ENCODE peak calls at places on chromosomes 6 and 20, in eight cellular contexts. E, B, L, F, V, I, Q and O are unnamed samples.

GRCh38 chr6:17703256-17703694 is 3.5 kb downstream of the NUP153 start:
- DNase-seq in E (no peak), B (no peak), L (no peak), F (peak), V (no peak), I (peak), Q (no peak), O (no peak)

GRCh38 chr6:40997256-40997957 is 41.6 kb downstream of the UNC5CL start:
- DNase-seq in E (peak), B (no peak), L (peak), F (peak), V (no peak), I (no peak), Q (peak), O (no peak)

GRCh38 chr20:64250027-64250426 is 5.5 kb upstream of the PCMTD2 start:
- DNase-seq in E (no peak), B (no peak), L (no peak), F (no peak), V (no peak), I (no peak), Q (no peak), O (no peak)

GRCh38 chr20:58017237-58017969 is 211.1 kb downstream of the ANKRD60 start:
- DNase-seq in E (peak), B (peak), L (peak), F (peak), V (no peak), I (peak), Q (peak), O (peak)

GRCh38 chr20:2873010-2873746 is at the start of gene PTPRA:
- DNase-seq in E (peak), B (no peak), L (peak), F (peak), V (peak), I (peak), Q (peak), O (peak)

GRCh38 chr20:22466447-22467171 is 117.8 kb downstream of the FOXA2 start:
- DNase-seq in E (no peak), B (no peak), L (no peak), F (no peak), V (no peak), I (no peak), Q (no peak), O (no peak)

GRCh38 chr6:98995116-98995515 is 47.4 kb upstream of the FBXL4 start:
- DNase-seq in E (no peak), B (no peak), L (no peak), F (no peak), V (no peak), I (no peak), Q (no peak), O (no peak)

GRCh38 chr20:13857304-13857703 is 72.5 kb downstream of the NDUFAF5 start:
- DNase-seq in E (no peak), B (no peak), L (no peak), F (no peak), V (no peak), I (peak), Q (no peak), O (no peak)

GRCh38 chr6:109373762-109374161 is 8.5 kb downstream of the CD164 start:
- DNase-seq in E (no peak), B (no peak), L (no peak), F (no peak), V (no peak), I (no peak), Q (no peak), O (no peak)

GRCh38 chr6:79607000-79607399 is 24.1 kb upstream of the SH3BGRL2 start:
- DNase-seq in E (no peak), B (no peak), L (no peak), F (peak), V (no peak), I (no peak), Q (no peak), O (no peak)

GRCh38 chr20:44407402-44408184 is 52.1 kb downstream of the HNF4A start:
- DNase-seq in E (peak), B (no peak), L (peak), F (no peak), V (no peak), I (no peak), Q (peak), O (peak)

GRCh38 chr6:21533678-21534077 is 59.9 kb upstream of the SOX4 start:
- DNase-seq in E (no peak), B (no peak), L (no peak), F (no peak), V (no peak), I (no peak), Q (no peak), O (no peak)

GRCh38 chr6:108945686-108946158 is 97.5 kb downstream of the ARMC2 start:
- DNase-seq in E (no peak), B (no peak), L (peak), F (no peak), V (no peak), I (no peak), Q (peak), O (peak)

GRCh38 chr6:44072959-44073611 is 54.2 kb downstream of the MRPL14 start:
- DNase-seq in E (no peak), B (no peak), L (peak), F (peak), V (peak), I (no peak), Q (peak), O (peak)

GRCh38 chr6:26222587-26222986 is 135.4 kb downstream of the HFE start:
- DNase-seq in E (no peak), B (no peak), L (no peak), F (no peak), V (no peak), I (no peak), Q (no peak), O (no peak)

DNA sequence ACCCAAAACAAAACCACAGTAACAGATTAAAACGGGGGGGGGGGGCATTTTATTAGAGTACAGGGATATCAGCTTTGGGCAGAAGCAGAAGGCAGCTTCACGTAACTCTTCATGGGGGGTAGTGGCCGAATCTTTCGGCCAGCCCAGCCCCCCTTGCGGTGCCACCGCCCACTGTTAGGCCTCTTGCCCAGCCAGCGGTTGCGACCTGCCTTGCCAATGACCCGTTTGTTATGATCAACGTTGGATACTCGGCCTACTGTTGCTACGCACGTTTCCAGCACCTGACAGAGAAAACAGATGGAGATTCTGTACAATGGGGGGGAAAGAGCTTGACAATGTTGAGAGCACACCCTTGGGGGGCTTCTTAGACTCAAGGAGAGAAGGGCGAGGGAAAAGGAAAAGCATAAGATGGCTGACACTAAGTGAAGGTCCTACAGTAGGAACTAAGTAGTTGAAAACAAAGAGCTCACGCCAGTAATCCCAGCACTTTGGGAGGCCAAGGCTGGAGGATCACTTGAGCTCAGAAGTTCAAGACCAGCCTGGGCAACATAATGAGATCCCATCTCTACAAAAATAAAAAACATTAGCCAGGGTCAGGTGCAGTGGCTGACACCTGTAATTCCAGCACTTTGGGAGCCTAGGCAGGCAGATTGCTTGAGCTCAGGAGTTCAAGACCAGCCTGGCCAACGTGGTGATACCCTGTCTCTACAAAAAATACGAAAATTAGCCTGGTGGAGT is 724 bp upstream of the CUL7 start:
- DNase-seq in E (no peak), B (no peak), L (no peak), F (no peak), V (peak), I (peak), Q (no peak), O (no peak)
- H3K27ac ChIP-seq in E (peak), B (peak), L (peak), F (peak), V (peak), I (peak), Q (peak), O (peak)

GRCh38 chr20:50590348-50590664 is 80.1 kb downstream of the PTPN1 start:
- DNase-seq in E (no peak), B (no peak), L (no peak), F (no peak), V (no peak), I (no peak), Q (no peak), O (no peak)

GRCh38 chr20:50591233-50591852 is 81.2 kb downstream of the PTPN1 start:
- DNase-seq in E (no peak), B (no peak), L (no peak), F (no peak), V (no peak), I (no peak), Q (no peak), O (no peak)

GRCh38 chr20:50593005-50593335 is 82.8 kb downstream of the PTPN1 start:
- DNase-seq in E (no peak), B (no peak), L (no peak), F (no peak), V (no peak), I (no peak), Q (no peak), O (no peak)

GRCh38 chr20:50594231-50594590 is 84.0 kb downstream of the PTPN1 start:
- DNase-seq in E (no peak), B (no peak), L (no peak), F (no peak), V (no peak), I (no peak), Q (no peak), O (no peak)

DNA sequence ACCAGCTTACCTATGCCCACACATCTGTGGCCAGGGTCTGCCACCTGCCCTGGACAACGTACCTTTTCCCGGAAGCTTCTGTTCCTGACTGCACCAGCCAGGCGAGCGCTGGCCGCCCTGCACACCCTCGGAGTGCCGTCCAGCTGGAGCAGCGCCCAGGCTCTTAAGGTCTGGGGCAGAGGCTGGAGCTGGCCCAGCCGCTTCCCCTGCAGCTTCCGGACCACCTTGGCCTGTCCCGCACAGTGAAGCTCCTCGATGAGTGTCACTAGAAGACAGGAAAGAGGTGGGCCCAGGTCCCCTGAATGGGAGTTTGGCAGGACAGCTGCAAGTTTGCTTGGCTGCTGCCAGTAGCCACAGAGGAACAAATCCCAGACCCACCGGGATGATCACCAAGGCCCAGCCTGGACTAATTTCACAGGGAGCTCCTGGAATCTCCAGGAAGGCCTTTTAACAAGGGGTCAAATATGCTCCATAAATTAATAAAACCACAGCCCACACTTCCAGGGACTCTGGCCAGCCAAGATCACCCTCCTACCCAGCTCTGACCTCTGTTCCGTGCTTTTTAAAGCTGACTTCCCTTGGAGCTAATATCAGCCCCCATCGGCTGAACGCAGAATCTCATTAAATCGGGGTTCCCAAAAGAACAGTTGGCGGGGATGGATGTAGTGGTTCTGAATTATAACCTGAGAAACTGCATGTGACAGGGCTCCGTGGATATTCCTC is 82.3 kb downstream of the PTPN1 start:
- DNase-seq in E (no peak), B (no peak), L (peak), F (no peak), V (no peak), I (no peak), Q (no peak), O (peak)
- TF ChIP-seq POLR2AphosphoS5 in E (no peak), B (no peak), L (no peak), F (no peak), V (no peak), I (no peak), Q (no peak), O (peak)

GRCh38 chr6:53172468-53172803 is 23.8 kb upstream of the GCM1 start:
- DNase-seq in E (no peak), B (no peak), L (no peak), F (no peak), V (no peak), I (no peak), Q (no peak), O (no peak)

GRCh38 chr6:53168516-53169257 is 20.0 kb upstream of the GCM1 start:
- DNase-seq in E (no peak), B (no peak), L (no peak), F (no peak), V (no peak), I (no peak), Q (no peak), O (no peak)

GRCh38 chr6:53174996-53175395 is 26.4 kb upstream of the GCM1 start:
- DNase-seq in E (no peak), B (no peak), L (no peak), F (no peak), V (no peak), I (no peak), Q (no peak), O (no peak)

DNA sequence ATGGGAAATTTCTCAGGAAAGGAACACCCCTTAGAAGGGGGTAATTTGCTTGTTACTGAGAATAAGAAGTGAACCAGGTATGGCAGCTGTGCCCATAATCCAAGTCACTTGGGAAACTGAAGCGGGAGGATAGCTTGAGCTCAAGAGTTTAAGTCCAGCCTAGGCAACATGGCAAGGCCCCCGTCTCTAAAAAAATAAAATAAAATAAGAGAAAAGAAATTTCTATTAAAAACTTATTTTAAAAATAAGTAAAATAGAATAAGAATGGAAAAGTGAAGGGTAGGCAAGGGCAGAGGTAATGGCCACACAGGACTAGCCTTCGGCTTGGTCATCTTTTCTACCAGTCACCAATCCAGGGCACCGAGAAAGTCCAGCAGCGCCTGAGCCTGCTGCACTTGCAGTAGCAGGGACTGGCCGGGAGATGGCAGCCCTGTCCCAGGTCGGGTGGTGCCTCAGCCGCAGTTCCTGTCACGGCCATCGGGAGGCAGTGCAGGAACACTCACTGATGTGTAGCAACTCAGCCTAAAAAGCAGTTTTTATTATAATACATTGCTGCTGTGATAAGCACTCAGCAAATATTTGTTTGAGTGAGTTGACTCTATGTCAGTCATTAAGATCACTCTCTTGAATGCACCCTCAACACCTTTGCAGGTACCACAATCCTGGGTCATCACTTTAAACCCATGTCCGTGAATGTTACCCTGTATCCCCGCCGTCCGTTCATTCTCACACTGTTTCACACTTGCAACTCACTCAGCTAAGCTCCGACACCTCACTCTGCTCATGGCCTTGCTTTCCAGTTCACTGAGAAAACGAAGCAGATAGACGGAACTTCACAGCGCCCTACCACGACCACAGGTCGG is 23.2 kb upstream of the GCM1 start:
- DNase-seq in E (peak), B (peak), L (peak), F (peak), V (peak), I (peak), Q (peak), O (peak)
- TF ChIP-seq CTCF in E (peak), B (peak), L (peak), F (peak), V (peak), I (peak), Q (peak), O (peak)

GRCh38 chr6:136524936-136525413 is 25.2 kb downstream of the MAP7 start:
- DNase-seq in E (no peak), B (no peak), L (no peak), F (no peak), V (no peak), I (no peak), Q (no peak), O (no peak)
- H3K27ac ChIP-seq in E (no peak), B (no peak), L (no peak), F (no peak), V (peak), I (no peak), Q (no peak), O (no peak)